ENCODE peak calls at places on chromosomes 4 and X, in seven cellular contexts. One of them, this sample, is unnamed.

GRCh38 chr4:56197387-56197786 is 189.9 kb downstream of the AASDH start:
- DNase-seq in ovary: no peak
- DNase-seq in IMR-90: no peak
- DNase-seq in heart left ventricle: no peak
- DNase-seq in tibial nerve: no peak
- DNase-seq in HepG2: no peak
- DNase-seq in body of pancreas: no peak
- DNase-seq in this sample: no peak

GRCh38 chrX:101210630-101211029 is 9.0 kb upstream of the DRP2 start:
- DNase-seq in body of pancreas: no peak
- DNase-seq in heart left ventricle: no peak
- DNase-seq in IMR-90: no peak
- DNase-seq in ovary: no peak
- DNase-seq in tibial nerve: no peak
- DNase-seq in HepG2: no peak
- DNase-seq in this sample: no peak

GRCh38 chrX:129875669-129876068 is 30.3 kb upstream of the UTP14A start:
- DNase-seq in HepG2: no peak
- DNase-seq in tibial nerve: no peak
- DNase-seq in heart left ventricle: no peak
- DNase-seq in body of pancreas: no peak
- DNase-seq in IMR-90: peak
- DNase-seq in ovary: no peak
- DNase-seq in this sample: no peak

GRCh38 chr4:17762705-17763104 is 18.7 kb downstream of the FAM184B start:
- DNase-seq in HepG2: peak
- DNase-seq in IMR-90: peak
- DNase-seq in body of pancreas: no peak
- DNase-seq in heart left ventricle: no peak
- DNase-seq in tibial nerve: no peak
- DNase-seq in ovary: no peak
- DNase-seq in this sample: peak

GRCh38 chr4:99052902-99053301 is 35.7 kb downstream of the ADH5 start:
- DNase-seq in ovary: no peak
- DNase-seq in HepG2: no peak
- DNase-seq in IMR-90: peak
- DNase-seq in body of pancreas: no peak
- DNase-seq in tibial nerve: no peak
- DNase-seq in heart left ventricle: no peak
- DNase-seq in this sample: no peak

GRCh38 chr4:134243742-134244713 is 42.4 kb upstream of the PABPC4L start:
- DNase-seq in heart left ventricle: no peak
- DNase-seq in IMR-90: no peak
- DNase-seq in ovary: no peak
- DNase-seq in HepG2: no peak
- DNase-seq in tibial nerve: no peak
- DNase-seq in body of pancreas: no peak
- DNase-seq in this sample: no peak

GRCh38 chrX:94576367-94577004 is 902.5 kb downstream of the FAM133A start:
- DNase-seq in heart left ventricle: no peak
- DNase-seq in IMR-90: no peak
- DNase-seq in ovary: no peak
- DNase-seq in HepG2: no peak
- DNase-seq in tibial nerve: no peak
- DNase-seq in body of pancreas: no peak
- DNase-seq in this sample: no peak

GRCh38 chr4:108991929-108992328 is 229.1 kb upstream of the ETNPPL start:
- DNase-seq in HepG2: no peak
- DNase-seq in IMR-90: peak
- DNase-seq in ovary: no peak
- DNase-seq in tibial nerve: no peak
- DNase-seq in heart left ventricle: no peak
- DNase-seq in body of pancreas: no peak
- DNase-seq in this sample: no peak

GRCh38 chr4:156654410-156654809 is 317.2 kb downstream of the PDGFC start:
- DNase-seq in ovary: no peak
- DNase-seq in IMR-90: no peak
- DNase-seq in heart left ventricle: no peak
- DNase-seq in body of pancreas: no peak
- DNase-seq in HepG2: peak
- DNase-seq in tibial nerve: no peak
- DNase-seq in this sample: no peak

GRCh38 chr4:122826596-122827257 is at the start of gene FGF2:
- DNase-seq in body of pancreas: peak
- DNase-seq in IMR-90: peak
- DNase-seq in tibial nerve: peak
- DNase-seq in HepG2: no peak
- DNase-seq in heart left ventricle: peak
- DNase-seq in ovary: peak
- DNase-seq in this sample: peak

GRCh38 chr4:36053931-36054330 is 190.4 kb downstream of the ARAP2 start:
- DNase-seq in body of pancreas: no peak
- DNase-seq in tibial nerve: no peak
- DNase-seq in HepG2: no peak
- DNase-seq in ovary: no peak
- DNase-seq in heart left ventricle: no peak
- DNase-seq in IMR-90: no peak
- DNase-seq in this sample: no peak

GRCh38 chr4:139761461-139761860 is 95.8 kb downstream of the MGST2 start:
- DNase-seq in ovary: no peak
- DNase-seq in tibial nerve: no peak
- DNase-seq in IMR-90: peak
- DNase-seq in body of pancreas: no peak
- DNase-seq in HepG2: peak
- DNase-seq in heart left ventricle: no peak
- DNase-seq in this sample: no peak

GRCh38 chr4:57318694-57319093 is 208.5 kb upstream of the IGFBP7 start:
- DNase-seq in heart left ventricle: no peak
- DNase-seq in ovary: no peak
- DNase-seq in tibial nerve: no peak
- DNase-seq in body of pancreas: no peak
- DNase-seq in HepG2: no peak
- DNase-seq in IMR-90: no peak
- DNase-seq in this sample: no peak

GRCh38 chr4:37623125-37623524 is 63.1 kb downstream of the RELL1 start:
- DNase-seq in tibial nerve: no peak
- DNase-seq in ovary: no peak
- DNase-seq in heart left ventricle: no peak
- DNase-seq in HepG2: no peak
- DNase-seq in IMR-90: no peak
- DNase-seq in body of pancreas: no peak
- DNase-seq in this sample: peak

GRCh38 chrX:72016881-72017783 is 106.5 kb downstream of the NHSL2 start:
- DNase-seq in IMR-90: no peak
- DNase-seq in tibial nerve: no peak
- DNase-seq in heart left ventricle: no peak
- DNase-seq in body of pancreas: no peak
- DNase-seq in ovary: no peak
- DNase-seq in HepG2: no peak
- DNase-seq in this sample: no peak

GRCh38 chr4:186642998-186643397 is 80.7 kb downstream of the FAT1 start:
- DNase-seq in heart left ventricle: peak
- DNase-seq in HepG2: no peak
- DNase-seq in ovary: no peak
- DNase-seq in IMR-90: no peak
- DNase-seq in tibial nerve: peak
- DNase-seq in body of pancreas: no peak
- DNase-seq in this sample: no peak
- H3K27ac ChIP-seq in heart left ventricle: no peak
- H3K27ac ChIP-seq in HepG2: peak
- H3K27ac ChIP-seq in ovary: no peak
- H3K27ac ChIP-seq in IMR-90: no peak
- H3K27ac ChIP-seq in tibial nerve: no peak
- H3K27ac ChIP-seq in body of pancreas: no peak
- H3K27ac ChIP-seq in this sample: no peak

GRCh38 chr4:10115657-10116624 is 658 bp downstream of the WDR1 start:
- DNase-seq in tibial nerve: no peak
- DNase-seq in HepG2: peak
- DNase-seq in heart left ventricle: no peak
- DNase-seq in body of pancreas: peak
- DNase-seq in IMR-90: no peak
- DNase-seq in ovary: peak
- DNase-seq in this sample: no peak
- TF ChIP-seq POLR2A in tibial nerve: no peak
- TF ChIP-seq POLR2A in HepG2: no peak
- TF ChIP-seq POLR2A in heart left ventricle: no peak
- TF ChIP-seq POLR2A in body of pancreas: no peak
- TF ChIP-seq POLR2A in IMR-90: no peak
- TF ChIP-seq POLR2A in ovary: no peak
- TF ChIP-seq POLR2A in this sample: no peak

DNA sequence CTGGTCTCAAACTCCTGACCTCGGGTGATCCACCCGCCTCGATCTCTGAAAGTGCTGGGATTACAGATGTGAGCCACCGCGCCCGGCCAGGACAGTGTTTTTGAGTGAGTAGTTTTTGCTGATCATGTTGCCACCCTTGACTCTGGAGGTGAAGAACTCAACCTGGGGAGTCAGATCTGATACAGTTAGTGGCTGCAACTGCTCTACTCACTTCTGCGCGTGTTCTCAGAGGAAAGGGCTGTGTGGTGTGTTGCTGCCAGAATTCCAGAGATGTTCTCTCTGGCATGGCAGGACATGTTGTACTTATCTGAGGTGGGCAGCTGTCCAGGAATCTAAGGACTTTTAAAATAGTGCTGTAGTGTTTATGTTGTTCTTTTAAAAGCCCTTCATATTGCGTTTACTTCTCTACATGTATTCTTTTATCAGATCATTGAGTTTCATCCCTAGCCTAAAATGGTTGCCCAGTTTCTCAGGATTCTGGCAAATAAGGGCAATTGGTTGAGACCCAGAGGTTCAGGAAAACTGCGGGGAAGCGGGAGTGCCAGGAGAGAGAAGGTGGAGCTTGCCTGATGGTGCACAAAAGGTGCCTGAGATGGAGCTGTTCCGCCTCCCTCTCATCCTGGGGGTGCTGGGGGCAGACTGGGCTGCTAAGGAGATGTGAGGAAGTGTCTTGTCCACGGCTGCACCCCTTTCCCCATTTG is 97.7 kb downstream of the ARHGAP10 start:
- DNase-seq in heart left ventricle: peak
- DNase-seq in IMR-90: peak
- DNase-seq in HepG2: no peak
- DNase-seq in ovary: no peak
- DNase-seq in body of pancreas: no peak
- DNase-seq in tibial nerve: no peak
- DNase-seq in this sample: peak
- H3K27ac ChIP-seq in heart left ventricle: peak
- H3K27ac ChIP-seq in IMR-90: peak
- H3K27ac ChIP-seq in HepG2: no peak
- H3K27ac ChIP-seq in ovary: peak
- H3K27ac ChIP-seq in body of pancreas: peak
- H3K27ac ChIP-seq in tibial nerve: peak
- H3K27ac ChIP-seq in this sample: peak

DNA sequence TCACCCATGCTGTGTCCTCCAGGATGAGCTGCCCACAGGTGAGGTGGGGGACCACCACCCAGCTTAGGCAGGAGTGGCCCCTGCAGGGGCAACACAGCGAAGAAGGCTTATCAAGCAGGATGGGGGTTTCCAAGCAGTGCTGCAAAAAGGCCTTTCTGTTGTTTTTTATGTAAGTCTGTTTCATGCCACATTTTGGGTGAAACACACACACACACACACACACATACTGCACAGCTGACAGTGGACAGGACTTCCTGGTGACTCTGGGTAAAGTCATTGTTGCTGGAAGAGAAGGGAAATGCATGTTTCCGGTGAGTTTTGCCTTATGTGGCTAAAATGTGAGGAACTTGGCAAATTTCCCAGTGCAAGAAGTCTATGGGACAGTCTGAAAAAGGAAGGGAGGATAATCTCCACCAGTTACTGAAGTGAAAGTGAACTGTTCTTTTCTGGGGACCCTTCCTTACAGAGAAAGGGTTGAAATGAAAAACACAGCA is 119.2 kb downstream of the IRF2 start:
- DNase-seq in HepG2: peak
- DNase-seq in body of pancreas: no peak
- DNase-seq in ovary: peak
- DNase-seq in heart left ventricle: peak
- DNase-seq in tibial nerve: peak
- DNase-seq in IMR-90: peak
- DNase-seq in this sample: peak
- TF ChIP-seq POLR2A in HepG2: no peak
- TF ChIP-seq POLR2A in body of pancreas: no peak
- TF ChIP-seq POLR2A in ovary: no peak
- TF ChIP-seq POLR2A in heart left ventricle: no peak
- TF ChIP-seq POLR2A in tibial nerve: no peak
- TF ChIP-seq POLR2A in IMR-90: no peak
- TF ChIP-seq POLR2A in this sample: no peak

DNA sequence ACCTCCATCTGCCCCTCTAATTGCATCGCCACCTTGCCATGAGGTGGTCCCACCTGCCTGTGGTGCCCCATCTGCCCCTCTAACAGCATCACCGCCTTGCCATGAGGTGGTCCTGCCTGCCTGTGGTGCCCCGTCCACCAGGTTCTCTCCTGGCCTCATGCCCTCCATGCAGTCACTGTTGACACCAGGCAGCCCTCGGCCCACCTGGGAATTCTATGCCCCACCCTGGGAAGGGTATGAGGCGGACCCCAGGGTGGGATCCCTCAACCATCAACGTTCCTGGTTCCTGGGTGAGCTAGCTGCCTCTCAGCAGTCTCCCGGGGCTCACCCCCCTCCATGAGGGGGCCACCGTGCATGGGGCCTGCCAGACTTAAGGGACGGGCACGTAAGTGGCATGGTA is 38.9 kb downstream of the ACOX3 start:
- DNase-seq in ovary: peak
- DNase-seq in IMR-90: no peak
- DNase-seq in heart left ventricle: no peak
- DNase-seq in HepG2: no peak
- DNase-seq in tibial nerve: no peak
- DNase-seq in body of pancreas: no peak
- DNase-seq in this sample: no peak
- H3K27ac ChIP-seq in ovary: no peak
- H3K27ac ChIP-seq in IMR-90: no peak
- H3K27ac ChIP-seq in heart left ventricle: peak
- H3K27ac ChIP-seq in HepG2: no peak
- H3K27ac ChIP-seq in tibial nerve: peak
- H3K27ac ChIP-seq in body of pancreas: no peak
- H3K27ac ChIP-seq in this sample: peak

DNA sequence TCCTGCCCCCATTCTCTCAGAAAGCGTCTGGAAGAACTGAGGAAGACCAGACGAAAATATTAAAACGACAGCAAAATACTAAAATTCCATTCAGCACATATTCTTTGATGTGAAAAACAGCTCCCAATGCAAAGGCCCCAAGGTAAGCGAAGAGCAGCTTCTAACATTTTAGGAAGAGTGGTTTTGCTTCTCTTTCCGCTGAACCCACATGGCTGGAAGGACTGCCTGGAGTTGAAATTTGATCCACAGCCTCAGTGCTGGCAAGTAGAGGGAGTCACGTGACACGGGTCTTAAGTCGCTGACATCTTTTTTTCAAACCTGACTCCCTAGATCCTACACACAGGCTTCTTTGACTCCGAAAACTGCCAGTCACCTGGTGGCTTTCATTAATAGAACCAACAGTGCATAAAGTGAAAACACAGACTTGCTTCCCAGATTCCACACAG is at the start of gene FAM13A:
- DNase-seq in heart left ventricle: peak
- DNase-seq in HepG2: peak
- DNase-seq in IMR-90: peak
- DNase-seq in ovary: peak
- DNase-seq in tibial nerve: peak
- DNase-seq in body of pancreas: peak
- DNase-seq in this sample: peak
- TF ChIP-seq POLR2A in heart left ventricle: no peak
- TF ChIP-seq POLR2A in HepG2: no peak
- TF ChIP-seq POLR2A in IMR-90: no peak
- TF ChIP-seq POLR2A in ovary: no peak
- TF ChIP-seq POLR2A in tibial nerve: peak
- TF ChIP-seq POLR2A in body of pancreas: peak
- TF ChIP-seq POLR2A in this sample: no peak